ENCODE peak calls at places on chromosome 13, in eight cellular contexts. One of them, this sample, is unnamed.

GRCh38 chr13:86201477-86201876 is 402.3 kb upstream of the SLITRK6 start:
- DNase-seq in IMR-90: no peak
- DNase-seq in fibroblast of lung: no peak
- DNase-seq in PC-9: no peak
- DNase-seq in adrenal gland: no peak
- DNase-seq in foreskin fibroblast: no peak
- DNase-seq in cardiac fibroblast: no peak
- DNase-seq in fibroblast of pulmonary artery: no peak
- DNase-seq in this sample: no peak

GRCh38 chr13:97459215-97459772 is 25.3 kb downstream of the RAP2A start:
- DNase-seq in PC-9: no peak
- DNase-seq in fibroblast of lung: no peak
- DNase-seq in IMR-90: no peak
- DNase-seq in fibroblast of pulmonary artery: no peak
- DNase-seq in adrenal gland: no peak
- DNase-seq in foreskin fibroblast: no peak
- DNase-seq in cardiac fibroblast: no peak
- DNase-seq in this sample: no peak

GRCh38 chr13:64482373-64482772 is 2747.8 kb downstream of the PCDH9 start:
- DNase-seq in PC-9: no peak
- DNase-seq in adrenal gland: no peak
- DNase-seq in fibroblast of pulmonary artery: no peak
- DNase-seq in fibroblast of lung: no peak
- DNase-seq in cardiac fibroblast: no peak
- DNase-seq in foreskin fibroblast: no peak
- DNase-seq in IMR-90: no peak
- DNase-seq in this sample: no peak

GRCh38 chr13:79282976-79283375 is 123.1 kb downstream of the RBM26 start:
- DNase-seq in foreskin fibroblast: peak; percentile 26
- DNase-seq in fibroblast of pulmonary artery: no peak
- DNase-seq in IMR-90: no peak
- DNase-seq in adrenal gland: no peak
- DNase-seq in cardiac fibroblast: no peak
- DNase-seq in PC-9: no peak
- DNase-seq in fibroblast of lung: no peak
- DNase-seq in this sample: no peak

GRCh38 chr13:40172149-40172591 is 494.3 kb downstream of the FOXO1 start:
- DNase-seq in adrenal gland: no peak
- DNase-seq in cardiac fibroblast: no peak
- DNase-seq in fibroblast of lung: no peak
- DNase-seq in PC-9: no peak
- DNase-seq in fibroblast of pulmonary artery: no peak
- DNase-seq in IMR-90: no peak
- DNase-seq in foreskin fibroblast: no peak
- DNase-seq in this sample: no peak

GRCh38 chr13:46211116-46211515 is 612 bp upstream of the LRRC63 start:
- DNase-seq in cardiac fibroblast: no peak
- DNase-seq in foreskin fibroblast: no peak
- DNase-seq in adrenal gland: peak; percentile 30
- DNase-seq in fibroblast of pulmonary artery: no peak
- DNase-seq in IMR-90: no peak
- DNase-seq in PC-9: no peak
- DNase-seq in fibroblast of lung: peak; percentile 3
- DNase-seq in this sample: no peak

GRCh38 chr13:112069063-112069726 is 2.2 kb downstream of the SOX1 start:
- DNase-seq in IMR-90: no peak
- DNase-seq in fibroblast of pulmonary artery: no peak
- DNase-seq in cardiac fibroblast: no peak
- DNase-seq in foreskin fibroblast: no peak
- DNase-seq in PC-9: no peak
- DNase-seq in fibroblast of lung: no peak
- DNase-seq in adrenal gland: no peak
- DNase-seq in this sample: no peak

GRCh38 chr13:93450226-93450625 is 223.6 kb downstream of the GPC6 start:
- DNase-seq in fibroblast of pulmonary artery: peak; percentile 59
- DNase-seq in foreskin fibroblast: peak; percentile 16
- DNase-seq in adrenal gland: no peak
- DNase-seq in PC-9: no peak
- DNase-seq in fibroblast of lung: peak; percentile 79
- DNase-seq in IMR-90: peak; percentile 73
- DNase-seq in cardiac fibroblast: peak; percentile 76
- DNase-seq in this sample: no peak

GRCh38 chr13:72886272-72887062 is 104.5 kb downstream of the PIBF1 start:
- DNase-seq in PC-9: no peak
- DNase-seq in IMR-90: peak; percentile 30
- DNase-seq in cardiac fibroblast: peak; percentile 76
- DNase-seq in foreskin fibroblast: no peak
- DNase-seq in fibroblast of lung: peak; percentile 27
- DNase-seq in adrenal gland: no peak
- DNase-seq in fibroblast of pulmonary artery: peak; percentile 74
- DNase-seq in this sample: no peak

GRCh38 chr13:51804295-51805172 is 571 bp upstream of the DHRS12 start:
- DNase-seq in IMR-90: no peak
- DNase-seq in PC-9: no peak
- DNase-seq in cardiac fibroblast: no peak
- DNase-seq in foreskin fibroblast: no peak
- DNase-seq in fibroblast of pulmonary artery: no peak
- DNase-seq in fibroblast of lung: no peak
- DNase-seq in adrenal gland: no peak
- DNase-seq in this sample: no peak

GRCh38 chr13:108835082-108835481 is 205.7 kb downstream of the MYO16 start:
- DNase-seq in foreskin fibroblast: no peak
- DNase-seq in cardiac fibroblast: no peak
- DNase-seq in PC-9: no peak
- DNase-seq in adrenal gland: no peak
- DNase-seq in fibroblast of lung: no peak
- DNase-seq in IMR-90: no peak
- DNase-seq in fibroblast of pulmonary artery: no peak
- DNase-seq in this sample: no peak

GRCh38 chr13:30792257-30793000 is 57.1 kb downstream of the ALOX5AP start:
- DNase-seq in IMR-90: peak; percentile 94
- DNase-seq in fibroblast of lung: peak; percentile 97
- DNase-seq in PC-9: peak; percentile 87
- DNase-seq in adrenal gland: peak; percentile 96
- DNase-seq in cardiac fibroblast: peak; percentile 95
- DNase-seq in fibroblast of pulmonary artery: peak; percentile 92
- DNase-seq in foreskin fibroblast: peak; percentile 97
- DNase-seq in this sample: peak; percentile 82

GRCh38 chr13:91922969-91923592 is 524.7 kb downstream of the GPC5 start:
- DNase-seq in adrenal gland: no peak
- DNase-seq in cardiac fibroblast: no peak
- DNase-seq in PC-9: no peak
- DNase-seq in foreskin fibroblast: no peak
- DNase-seq in fibroblast of lung: no peak
- DNase-seq in fibroblast of pulmonary artery: peak; percentile 5
- DNase-seq in IMR-90: no peak
- DNase-seq in this sample: no peak

GRCh38 chr13:32723987-32724386 is 137.7 kb downstream of the PDS5B start:
- DNase-seq in IMR-90: no peak
- DNase-seq in fibroblast of pulmonary artery: no peak
- DNase-seq in cardiac fibroblast: no peak
- DNase-seq in fibroblast of lung: no peak
- DNase-seq in PC-9: no peak
- DNase-seq in adrenal gland: peak; percentile 53
- DNase-seq in foreskin fibroblast: no peak
- DNase-seq in this sample: no peak

GRCh38 chr13:113653264-113654174 is 4.5 kb downstream of the ATP4B start:
- DNase-seq in IMR-90: no peak
- DNase-seq in fibroblast of pulmonary artery: no peak
- DNase-seq in adrenal gland: peak; percentile 5
- DNase-seq in cardiac fibroblast: no peak
- DNase-seq in fibroblast of lung: no peak
- DNase-seq in PC-9: no peak
- DNase-seq in foreskin fibroblast: no peak
- DNase-seq in this sample: no peak

GRCh38 chr13:110426745-110427144 is 119.7 kb downstream of the COL4A2 start:
- DNase-seq in fibroblast of pulmonary artery: no peak
- DNase-seq in cardiac fibroblast: no peak
- DNase-seq in foreskin fibroblast: no peak
- DNase-seq in adrenal gland: no peak
- DNase-seq in fibroblast of lung: no peak
- DNase-seq in IMR-90: no peak
- DNase-seq in PC-9: no peak
- DNase-seq in this sample: no peak

GRCh38 chr13:49022472-49023144 is 46.9 kb downstream of the FNDC3A start:
- DNase-seq in foreskin fibroblast: peak; percentile 17
- DNase-seq in IMR-90: peak; percentile 36
- DNase-seq in fibroblast of pulmonary artery: no peak
- DNase-seq in adrenal gland: no peak
- DNase-seq in fibroblast of lung: peak; percentile 59
- DNase-seq in PC-9: no peak
- DNase-seq in cardiac fibroblast: no peak
- DNase-seq in this sample: no peak

GRCh38 chr13:73335226-73335625 is 276.4 kb downstream of the KLF5 start:
- DNase-seq in cardiac fibroblast: peak; percentile 45
- DNase-seq in adrenal gland: no peak
- DNase-seq in PC-9: no peak
- DNase-seq in fibroblast of pulmonary artery: peak; percentile 58
- DNase-seq in fibroblast of lung: peak; percentile 82
- DNase-seq in foreskin fibroblast: peak; percentile 69
- DNase-seq in IMR-90: peak; percentile 65
- DNase-seq in this sample: no peak

GRCh38 chr13:95784891-95785290 is 108.0 kb downstream of the DNAJC3 start:
- DNase-seq in adrenal gland: no peak
- DNase-seq in fibroblast of pulmonary artery: peak; percentile 37
- DNase-seq in IMR-90: peak; percentile 49
- DNase-seq in fibroblast of lung: peak; percentile 69
- DNase-seq in PC-9: no peak
- DNase-seq in foreskin fibroblast: peak; percentile 9
- DNase-seq in cardiac fibroblast: peak; percentile 24
- DNase-seq in this sample: no peak

GRCh38 chr13:65378943-65379519 is 1851.1 kb downstream of the PCDH9 start:
- DNase-seq in cardiac fibroblast: peak; percentile 22
- DNase-seq in fibroblast of pulmonary artery: peak; percentile 35
- DNase-seq in adrenal gland: no peak
- DNase-seq in fibroblast of lung: peak; percentile 32
- DNase-seq in PC-9: no peak
- DNase-seq in IMR-90: peak; percentile 27
- DNase-seq in foreskin fibroblast: no peak
- DNase-seq in this sample: no peak

GRCh38 chr13:102847272-102848234 is 1.7 kb downstream of the ERCC5 start:
- DNase-seq in foreskin fibroblast: no peak
- DNase-seq in fibroblast of pulmonary artery: peak; percentile 70
- DNase-seq in cardiac fibroblast: peak; percentile 70
- DNase-seq in IMR-90: peak; percentile 54
- DNase-seq in fibroblast of lung: peak; percentile 35
- DNase-seq in PC-9: no peak
- DNase-seq in adrenal gland: peak; percentile 30
- DNase-seq in this sample: no peak
- TF ChIP-seq CTCF in foreskin fibroblast: peak; percentile 53
- TF ChIP-seq CTCF in fibroblast of pulmonary artery: peak; percentile 75
- TF ChIP-seq CTCF in cardiac fibroblast: peak; percentile 72
- TF ChIP-seq CTCF in IMR-90: peak; percentile 81
- TF ChIP-seq CTCF in fibroblast of lung: peak; percentile 64
- TF ChIP-seq CTCF in PC-9: peak; percentile 92
- TF ChIP-seq CTCF in adrenal gland: peak; percentile 89
- TF ChIP-seq CTCF in this sample: no peak

GRCh38 chr13:98481511-98481951 is 95.4 kb downstream of the STK24 start:
- DNase-seq in PC-9: no peak
- DNase-seq in fibroblast of lung: no peak
- DNase-seq in foreskin fibroblast: no peak
- DNase-seq in adrenal gland: no peak
- DNase-seq in fibroblast of pulmonary artery: no peak
- DNase-seq in IMR-90: peak; percentile 30
- DNase-seq in cardiac fibroblast: no peak
- DNase-seq in this sample: no peak

GRCh38 chr13:98484289-98485219 is 92.4 kb downstream of the STK24 start:
- DNase-seq in foreskin fibroblast: peak; percentile 94
- DNase-seq in fibroblast of pulmonary artery: peak; percentile 91
- DNase-seq in IMR-90: peak; percentile 95
- DNase-seq in PC-9: peak; percentile 94
- DNase-seq in fibroblast of lung: peak; percentile 96
- DNase-seq in adrenal gland: peak; percentile 95
- DNase-seq in cardiac fibroblast: peak; percentile 89
- DNase-seq in this sample: peak; percentile 77

GRCh38 chr13:98483636-98484288 is 93.1 kb downstream of the STK24 start:
- DNase-seq in fibroblast of lung: peak; percentile 21
- DNase-seq in adrenal gland: no peak
- DNase-seq in IMR-90: peak; percentile 50
- DNase-seq in cardiac fibroblast: no peak
- DNase-seq in fibroblast of pulmonary artery: no peak
- DNase-seq in PC-9: no peak
- DNase-seq in foreskin fibroblast: no peak
- DNase-seq in this sample: no peak

GRCh38 chr13:98480915-98481510 is 95.9 kb downstream of the STK24 start:
- DNase-seq in foreskin fibroblast: peak; percentile 60
- DNase-seq in IMR-90: peak; percentile 69
- DNase-seq in cardiac fibroblast: peak; percentile 26
- DNase-seq in fibroblast of pulmonary artery: no peak
- DNase-seq in PC-9: no peak
- DNase-seq in fibroblast of lung: peak; percentile 23
- DNase-seq in adrenal gland: no peak
- DNase-seq in this sample: no peak

GRCh38 chr13:98482476-98483444 is 94.1 kb downstream of the STK24 start:
- DNase-seq in adrenal gland: peak; percentile 96
- DNase-seq in IMR-90: peak; percentile 74
- DNase-seq in fibroblast of lung: peak; percentile 73
- DNase-seq in foreskin fibroblast: peak; percentile 81
- DNase-seq in fibroblast of pulmonary artery: peak; percentile 57
- DNase-seq in PC-9: peak; percentile 37
- DNase-seq in cardiac fibroblast: peak; percentile 85
- DNase-seq in this sample: no peak
- TF ChIP-seq CTCF in adrenal gland: peak; percentile 19
- TF ChIP-seq CTCF in IMR-90: peak; percentile 18
- TF ChIP-seq CTCF in fibroblast of lung: peak; percentile 12
- TF ChIP-seq CTCF in foreskin fibroblast: no peak
- TF ChIP-seq CTCF in fibroblast of pulmonary artery: peak; percentile 9
- TF ChIP-seq CTCF in PC-9: no peak
- TF ChIP-seq CTCF in cardiac fibroblast: no peak
- TF ChIP-seq CTCF in this sample: no peak

GRCh38 chr13:27712421-27712820 is 79.9 kb upstream of the GSX1 start:
- DNase-seq in cardiac fibroblast: peak; percentile 38
- DNase-seq in fibroblast of lung: no peak
- DNase-seq in foreskin fibroblast: no peak
- DNase-seq in fibroblast of pulmonary artery: peak; percentile 33
- DNase-seq in adrenal gland: peak; percentile 68
- DNase-seq in IMR-90: no peak
- DNase-seq in PC-9: no peak
- DNase-seq in this sample: peak; percentile 5
- TF ChIP-seq CTCF in cardiac fibroblast: no peak
- TF ChIP-seq CTCF in fibroblast of lung: peak; percentile 27
- TF ChIP-seq CTCF in foreskin fibroblast: peak; percentile 24
- TF ChIP-seq CTCF in fibroblast of pulmonary artery: peak; percentile 30
- TF ChIP-seq CTCF in adrenal gland: peak; percentile 61
- TF ChIP-seq CTCF in IMR-90: peak; percentile 2
- TF ChIP-seq CTCF in PC-9: peak; percentile 23
- TF ChIP-seq CTCF in this sample: no peak

DNA sequence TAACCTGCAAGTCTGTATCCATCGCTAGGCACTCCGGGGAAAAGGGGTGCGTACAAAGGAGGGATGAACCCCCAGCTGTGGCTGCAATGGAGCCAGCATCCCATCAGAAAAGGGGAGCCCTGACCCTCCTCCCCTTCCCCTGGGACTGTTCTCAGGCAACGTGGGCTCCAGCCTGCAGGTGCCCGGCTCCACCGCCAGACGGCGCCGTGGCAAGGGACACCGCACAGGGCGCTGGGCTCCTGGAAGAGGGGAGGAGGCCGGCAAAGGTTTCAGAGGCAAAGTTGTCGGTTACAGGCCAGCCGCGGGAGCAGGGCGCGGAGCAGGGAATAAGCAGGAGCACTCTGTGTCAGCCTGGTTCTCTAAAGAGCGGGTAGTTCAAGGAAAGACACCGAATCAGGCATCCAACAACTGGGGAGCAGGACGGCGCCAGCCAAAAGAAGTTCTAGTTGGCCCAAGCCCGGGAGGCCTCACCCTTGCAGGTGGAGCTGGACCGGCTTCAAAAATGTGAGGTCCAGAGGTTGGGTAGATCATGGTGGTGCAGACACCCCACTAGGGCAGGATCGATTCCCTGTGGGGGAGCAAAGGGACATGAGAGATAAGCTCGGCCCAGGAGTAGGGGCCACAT is 53.0 kb upstream of the ATP12A start:
- DNase-seq in IMR-90: no peak
- DNase-seq in cardiac fibroblast: peak; percentile 10
- DNase-seq in foreskin fibroblast: no peak
- DNase-seq in PC-9: peak; percentile 45
- DNase-seq in adrenal gland: no peak
- DNase-seq in fibroblast of pulmonary artery: no peak
- DNase-seq in fibroblast of lung: no peak
- DNase-seq in this sample: no peak
- TF ChIP-seq CTCF in IMR-90: peak; percentile 33
- TF ChIP-seq CTCF in cardiac fibroblast: peak; percentile 32
- TF ChIP-seq CTCF in foreskin fibroblast: peak; percentile 82
- TF ChIP-seq CTCF in PC-9: peak; percentile 71
- TF ChIP-seq CTCF in adrenal gland: peak; percentile 13
- TF ChIP-seq CTCF in fibroblast of pulmonary artery: peak; percentile 39
- TF ChIP-seq CTCF in fibroblast of lung: peak; percentile 32
- TF ChIP-seq CTCF in this sample: no peak

This sample was measured in Calu3.